ENCODE peak calls at places on chromosomes 3 and 15, in ten cellular contexts. U, B, Q, X, C, D, V, Y, R and N are unnamed samples.
A peak's percentile ranks its signal among the peaks of the same experiment; 100 is the strongest.

GRCh38 chr15:73982251-73982962 is 9.7 kb downstream of the STOML1 start:
- DNase-seq in U (no peak), B (no peak), Q (peak; percentile 91), X (peak; percentile 92), C (peak; percentile 96), D (no peak), V (peak; percentile 89), Y (no peak), R (no peak), N (peak; percentile 79)

GRCh38 chr3:121660356-121661171 is at the start of gene HCLS1:
- DNase-seq in U (no peak), B (no peak), Q (no peak), X (no peak), C (peak; percentile 66), D (no peak), V (no peak), Y (peak; percentile 62), R (peak; percentile 89), N (no peak)

GRCh38 chr15:35450492-35450891 is 95.5 kb downstream of the DPH6 start:
- DNase-seq in U (no peak), B (no peak), Q (peak; percentile 81), X (peak; percentile 80), C (peak; percentile 86), D (no peak), V (peak; percentile 55), Y (no peak), R (no peak), N (peak; percentile 8)

GRCh38 chr3:55984631-55985030 is 483.6 kb downstream of the ERC2 start:
- DNase-seq in U (no peak), B (no peak), Q (no peak), X (no peak), C (no peak), D (no peak), V (no peak), Y (no peak), R (no peak), N (no peak)

GRCh38 chr3:195751584-195751983 is 30.8 kb downstream of the MUC20 start:
- DNase-seq in U (no peak), B (no peak), Q (no peak), X (no peak), C (no peak), D (no peak), V (peak; percentile 65), Y (no peak), R (no peak), N (no peak)

GRCh38 chr15:74723754-74724334 is 1.5 kb downstream of the CYP1A1 start:
- DNase-seq in U (peak; percentile 82), B (peak; percentile 47), Q (peak; percentile 46), X (peak; percentile 65), C (peak; percentile 58), D (peak; percentile 89), V (peak; percentile 93), Y (peak; percentile 18), R (peak; percentile 54), N (peak; percentile 74)

GRCh38 chr3:188343894-188344293 is 189.9 kb downstream of the LPP start:
- DNase-seq in U (no peak), B (no peak), Q (no peak), X (peak; percentile 39), C (peak; percentile 30), D (no peak), V (no peak), Y (no peak), R (no peak), N (no peak)

GRCh38 chr15:89090791-89091666 is 2.8 kb downstream of the ABHD2 start:
- DNase-seq in U (no peak), B (peak; percentile 65), Q (peak; percentile 85), X (peak; percentile 83), C (peak; percentile 92), D (no peak), V (peak; percentile 88), Y (no peak), R (peak; percentile 30), N (peak; percentile 53)

GRCh38 chr3:52313188-52313773 is 2.8 kb upstream of the DNAH1 start:
- DNase-seq in U (no peak), B (no peak), Q (no peak), X (no peak), C (no peak), D (no peak), V (no peak), Y (no peak), R (no peak), N (no peak)

GRCh38 chr15:79434361-79434760 is 2.2 kb downstream of the MINAR1 start:
- DNase-seq in U (no peak), B (no peak), Q (no peak), X (no peak), C (no peak), D (no peak), V (no peak), Y (no peak), R (no peak), N (no peak)

GRCh38 chr15:38202356-38202755 is 50.3 kb upstream of the SPRED1 start:
- DNase-seq in U (no peak), B (no peak), Q (peak; percentile 10), X (no peak), C (peak; percentile 9), D (no peak), V (no peak), Y (no peak), R (no peak), N (no peak)
- H3K4me2 ChIP-seq in U (no peak overlapping the region), B (no peak overlapping the region), Q (no peak overlapping the region), X (no peak overlapping the region), C (no peak overlapping the region), D (no peak overlapping the region), V (no peak overlapping the region), Y (no peak overlapping the region), R (no peak overlapping the region), N (no peak overlapping the region)

DNA sequence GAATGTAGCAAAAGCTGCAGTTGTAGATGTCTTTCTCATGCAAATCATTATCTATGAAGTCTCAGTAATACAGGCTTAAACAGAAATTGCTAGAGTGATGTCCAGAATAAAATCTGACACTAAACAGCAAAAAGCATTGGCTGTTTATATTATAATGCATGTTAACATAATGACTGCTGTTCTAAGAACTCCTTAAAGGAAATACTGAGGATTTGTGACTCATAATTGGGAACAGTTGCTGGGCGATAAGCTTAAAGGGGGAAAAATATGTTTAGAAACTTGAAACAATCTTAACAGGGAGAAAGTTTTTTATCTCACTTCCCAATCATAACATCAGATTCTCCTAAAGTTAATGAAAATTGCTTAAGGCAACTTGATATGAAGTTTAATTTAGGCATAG is 17.5 kb downstream of the TIPARP start:
- DNase-seq in U (no peak), B (peak; percentile 36), Q (peak; percentile 89), X (peak; percentile 76), C (peak; percentile 82), D (no peak), V (no peak), Y (no peak), R (no peak), N (peak; percentile 36)
- H3K4me2 ChIP-seq in U (no peak overlapping the region), B (peak overlapping the region; percentile 82), Q (peak overlapping the region; percentile 72), X (peak overlapping the region; percentile 74), C (peak overlapping the region; percentile 84), D (no peak overlapping the region), V (peak overlapping the region; percentile 69), Y (no peak overlapping the region), R (no peak overlapping the region), N (peak overlapping the region; percentile 70)

GRCh38 chr3:151477596-151478375 is 16.9 kb upstream of the IGSF10 start:
- DNase-seq in U (no peak), B (no peak), Q (no peak), X (no peak), C (no peak), D (peak; percentile 10), V (no peak), Y (no peak), R (no peak), N (no peak)
- H3K4me2 ChIP-seq in U (no peak overlapping the region), B (no peak overlapping the region), Q (no peak overlapping the region), X (no peak overlapping the region), C (no peak overlapping the region), D (peak overlapping the region; percentile 33), V (no peak overlapping the region), Y (peak overlapping the region; percentile 8), R (no peak overlapping the region), N (no peak overlapping the region)

GRCh38 chr15:71390101-71390500 is 274.8 kb downstream of the THSD4 start:
- DNase-seq in U (no peak), B (no peak), Q (no peak), X (no peak), C (no peak), D (peak; percentile 0), V (no peak), Y (no peak), R (no peak), N (no peak)
- H3K4me2 ChIP-seq in U (no peak overlapping the region), B (no peak overlapping the region), Q (no peak overlapping the region), X (no peak overlapping the region), C (no peak overlapping the region), D (no peak overlapping the region), V (no peak overlapping the region), Y (no peak overlapping the region), R (no peak overlapping the region), N (no peak overlapping the region)

GRCh38 chr3:37241880-37242279 is 67.5 kb upstream of the LRRFIP2 start:
- DNase-seq in U (no peak), B (no peak), Q (no peak), X (no peak), C (no peak), D (no peak), V (no peak), Y (no peak), R (no peak), N (no peak)

GRCh38 chr3:37240170-37240945 is 66.0 kb upstream of the LRRFIP2 start:
- DNase-seq in U (no peak), B (no peak), Q (no peak), X (no peak), C (no peak), D (no peak), V (no peak), Y (no peak), R (no peak), N (no peak)

GRCh38 chr3:37237252-37237651 is 62.9 kb upstream of the LRRFIP2 start:
- DNase-seq in U (no peak), B (no peak), Q (peak; percentile 55), X (peak; percentile 26), C (no peak), D (no peak), V (no peak), Y (no peak), R (no peak), N (peak; percentile 52)
- H3K4me2 ChIP-seq in U (no peak overlapping the region), B (no peak overlapping the region), Q (peak overlapping the region; percentile 13), X (no peak overlapping the region), C (no peak overlapping the region), D (no peak overlapping the region), V (no peak overlapping the region), Y (no peak overlapping the region), R (no peak overlapping the region), N (peak overlapping the region; percentile 0)